ENCODE peak calls at places on chromosomes 4 and X, in six cellular contexts. E is AG09309; W is tibial nerve; F is fibroblast of villous mesenchyme; M is Right ventricle myocardium superior; G is NK-92 treated with Interleukin-12 subunit alpha and Interleukin-12 subunit beta, amount 100 ng/mL, for 24 hours. D is an unnamed sample.

GRCh38 chr4:140238353-140239041 is 84.5 kb upstream of the MAML3 start:
- DNase-seq in W (peak; percentile 88), G (no peak), M (peak; percentile 95), F (peak; percentile 86), E (no peak), D (no peak)

GRCh38 chr4:90127706-90128345 is 632 bp downstream of the CCSER1 start:
- DNase-seq in M (no peak), G (no peak), W (no peak), E (no peak), F (no peak), D (no peak)

GRCh38 chrX:134607523-134607922 is 50.7 kb downstream of the PLAC1 start:
- DNase-seq in F (peak; percentile 33), M (no peak), E (no peak), W (no peak), G (no peak), D (no peak)

GRCh38 chr4:78692815-78693156 is 83.4 kb upstream of the BMP2K start:
- DNase-seq in M (no peak), W (no peak), F (no peak), E (no peak), G (no peak), D (no peak)

GRCh38 chr4:9800878-9801277 is 19.4 kb downstream of the DRD5 start:
- DNase-seq in M (no peak), F (no peak), E (no peak), W (no peak), G (no peak), D (no peak)

GRCh38 chr4:12963912-12964311 is 520.2 kb downstream of the RAB28 start:
- DNase-seq in M (no peak), F (no peak), E (no peak), W (no peak), G (no peak), D (no peak)

GRCh38 chr4:94446386-94446785 is 5.4 kb upstream of the PDLIM5 start:
- DNase-seq in E (peak; percentile 73), G (no peak), M (no peak), W (no peak), F (peak; percentile 83), D (peak; percentile 3)

GRCh38 chr4:82696117-82696516 is 102.5 kb downstream of the SCD5 start:
- DNase-seq in W (no peak), G (no peak), E (no peak), F (no peak), M (no peak), D (no peak)

GRCh38 chr4:6017800-6018199 is 431 bp downstream of the C4orf50 start:
- DNase-seq in F (no peak), G (no peak), W (no peak), E (no peak), M (no peak), D (no peak)

GRCh38 chr4:109803924-109804571 is 2.2 kb upstream of the CFI start:
- DNase-seq in E (peak; percentile 4), G (no peak), F (peak; percentile 44), M (no peak), W (no peak), D (no peak)

GRCh38 chrX:66914082-66914481 is 275.2 kb upstream of the EDA2R start:
- DNase-seq in F (peak; percentile 1), E (no peak), G (no peak), M (no peak), W (no peak), D (no peak)

GRCh38 chr4:40629401-40630334 is at the start of gene RBM47:
- DNase-seq in W (no peak), E (no peak), F (peak; percentile 67), M (peak; percentile 81), G (no peak), D (no peak)

GRCh38 chrX:154369453-154370299 is 4.8 kb downstream of the FLNA start:
- DNase-seq in E (peak; percentile 92), M (peak; percentile 86), W (peak; percentile 63), F (peak; percentile 97), G (peak; percentile 64), D (peak; percentile 90)

GRCh38 chr4:113086172-113086695 is 36.8 kb downstream of the ANK2 start:
- DNase-seq in M (no peak), E (no peak), F (no peak), G (no peak), W (no peak), D (no peak)

GRCh38 chr4:101643201-101643600 is 147.3 kb upstream of the BANK1 start:
- DNase-seq in W (no peak), E (no peak), M (no peak), F (no peak), G (no peak), D (no peak)

GRCh38 chrX:45803383-45803921 is 602.8 kb upstream of the DIPK2B start:
- DNase-seq in F (peak; percentile 87), E (peak; percentile 86), W (no peak), G (peak; percentile 14), M (no peak), D (peak; percentile 39)

D was measured in SW 1271.